ENCODE peak calls at places on chromosomes 13 and 19, in four cellular contexts. X is HCT116, B is K562, S is HepG2. V is an unnamed sample. For H3K4me1, the result is how much of the 10 kb centered on the place peaks cover.

GRCh38 chr13:106795847-106796246 is 227.9 kb upstream of the ARGLU1 start:
- DNase-seq in X (no peak), S (no peak), B (no peak), V (no peak)

GRCh38 chr19:42985588-42985987 is 40.7 kb downstream of the PSG11 start:
- DNase-seq in X (no peak), B (no peak), S (no peak), V (no peak)

GRCh38 chr13:105702441-105702840 is 833.0 kb downstream of the EFNB2 start:
- DNase-seq in S (no peak), B (no peak), X (no peak), V (no peak)

GRCh38 chr13:46905249-46905648 is 8.4 kb upstream of the HTR2A start:
- DNase-seq in S (no peak), X (no peak), B (peak), V (no peak)

GRCh38 chr19:2992958-2993357 is 15.6 kb downstream of the TLE6 start:
- DNase-seq in B (no peak), S (no peak), X (no peak), V (no peak)

GRCh38 chr13:51397262-51397933 is 55.4 kb downstream of the INTS6 start:
- DNase-seq in X (no peak), S (no peak), B (peak), V (no peak)

GRCh38 chr19:33302974-33303790 is 848 bp upstream of the CEBPA start:
- DNase-seq in X (no peak), S (no peak), B (no peak), V (no peak)

GRCh38 chr13:108437496-108437895 is 168.0 kb downstream of the TNFSF13B start:
- DNase-seq in S (no peak), X (no peak), B (no peak), V (no peak)

GRCh38 chr13:75792526-75793187 is 156.5 kb downstream of the LMO7 start:
- DNase-seq in S (peak), B (no peak), X (no peak), V (no peak)

GRCh38 chr13:98972627-98973026 is 5.2 kb downstream of the DOCK9 start:
- DNase-seq in S (no peak), B (no peak), X (peak), V (no peak)
- TF ChIP-seq REST in S (no peak), B (no peak), X (no peak), V (no peak)

GRCh38 chr19:5118026-5118425 is 149.1 kb downstream of the KDM4B start:
- DNase-seq in X (no peak), B (no peak), S (no peak), V (no peak)

GRCh38 chr19:5120833-5121232 is 151.9 kb downstream of the KDM4B start:
- DNase-seq in S (no peak), X (no peak), B (no peak), V (no peak)

GRCh38 chr19:5120321-5120720 is 151.4 kb downstream of the KDM4B start:
- DNase-seq in X (no peak), B (no peak), S (no peak), V (no peak)

GRCh38 chr19:5117421-5117820 is 148.5 kb downstream of the KDM4B start:
- DNase-seq in S (no peak), B (no peak), X (no peak), V (no peak)

GRCh38 chr19:5119297-5119998 is 150.5 kb downstream of the KDM4B start:
- DNase-seq in B (no peak), S (no peak), X (no peak), V (no peak)
- H3K4me1 ChIP-seq in B (under half), S (under half), X (under half), V (under half)

DNA sequence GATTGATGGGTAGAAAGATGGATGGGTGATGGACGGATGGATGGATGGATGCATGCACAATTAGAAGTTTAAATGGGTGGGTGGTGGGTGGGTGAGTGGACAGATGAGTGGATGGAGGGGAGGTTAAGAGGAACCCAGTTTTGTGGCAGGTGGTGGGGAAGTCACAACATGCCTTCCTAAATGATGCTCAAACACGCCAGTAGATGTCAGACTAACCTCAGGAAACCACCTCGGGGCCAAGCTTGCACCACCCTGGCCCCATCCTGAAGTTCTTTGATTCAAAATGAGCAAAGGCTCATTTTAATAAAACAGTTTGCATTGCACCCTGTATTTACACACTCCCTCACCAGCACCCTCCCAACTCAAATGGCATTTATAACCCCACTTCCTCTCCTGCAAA is 91.3 kb upstream of the CACNA1A start:
- DNase-seq in B (peak), S (peak), X (peak), V (peak)
- TF ChIP-seq TCF7L2 in B (no peak), S (no peak), X (no peak), V (no peak)

GRCh38 chr19:18865106-18865972 is 30.6 kb downstream of the CERS1 start:
- DNase-seq in S (no peak), X (no peak), B (no peak), V (no peak)
- TF ChIP-seq REST in S (no peak), X (no peak), B (no peak), V (no peak)

GRCh38 chr13:39035799-39036198 is 2.1 kb downstream of the PROSER1 start:
- DNase-seq in S (no peak), B (peak), X (no peak), V (no peak)
- H3K4me1 ChIP-seq in S (under half), B (under half), X (under half), V (under half)

DNA sequence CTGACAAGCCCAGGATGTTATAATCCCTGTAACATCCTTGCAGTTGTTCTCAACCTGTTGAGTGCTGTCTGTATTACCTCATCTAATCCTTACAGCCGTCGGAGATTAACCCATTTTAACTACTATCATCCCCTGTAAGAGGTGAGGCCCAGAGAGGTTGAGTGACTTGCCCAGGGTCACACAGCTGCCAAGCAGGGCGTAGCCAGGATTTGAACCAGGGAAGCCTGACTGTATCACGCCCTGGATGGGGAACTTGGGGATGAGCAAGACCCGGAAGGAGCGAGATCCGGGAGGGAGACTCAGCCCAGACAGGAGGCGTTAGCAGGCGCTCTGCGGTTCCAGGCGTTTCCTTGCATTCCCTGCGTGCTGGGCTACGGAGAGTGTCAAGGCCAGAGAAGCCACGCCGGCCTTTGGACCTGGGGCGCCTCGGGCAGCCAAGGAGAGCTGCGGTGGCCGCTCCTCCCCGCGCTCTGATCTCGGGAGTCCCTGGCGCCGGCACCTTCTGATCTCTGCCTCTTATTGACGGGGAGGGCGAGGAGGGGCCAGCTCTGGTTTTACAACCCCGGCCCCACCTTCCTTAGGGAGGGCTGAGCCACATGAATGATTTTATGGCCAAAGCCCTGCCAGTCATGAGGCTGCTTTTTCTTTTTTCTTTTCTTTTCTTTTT is 6.2 kb downstream of the SULT2B1 start:
- DNase-seq in S (peak), X (peak), B (peak), V (no peak)
- TF ChIP-seq TCF7L2 in S (peak), X (peak), B (no peak), V (peak)

GRCh38 chr19:47438793-47439220 is 19.5 kb upstream of the MEIS3 start:
- DNase-seq in B (no peak), S (no peak), X (no peak), V (no peak)

GRCh38 chr19:47435196-47435595 is 15.9 kb upstream of the MEIS3 start:
- DNase-seq in B (no peak), X (no peak), S (no peak), V (no peak)

GRCh38 chr19:47437500-47437899 is 18.2 kb upstream of the MEIS3 start:
- DNase-seq in X (no peak), B (no peak), S (no peak), V (no peak)

GRCh38 chr19:47435883-47436417 is 16.6 kb upstream of the MEIS3 start:
- DNase-seq in X (no peak), B (no peak), S (no peak), V (no peak)

DNA sequence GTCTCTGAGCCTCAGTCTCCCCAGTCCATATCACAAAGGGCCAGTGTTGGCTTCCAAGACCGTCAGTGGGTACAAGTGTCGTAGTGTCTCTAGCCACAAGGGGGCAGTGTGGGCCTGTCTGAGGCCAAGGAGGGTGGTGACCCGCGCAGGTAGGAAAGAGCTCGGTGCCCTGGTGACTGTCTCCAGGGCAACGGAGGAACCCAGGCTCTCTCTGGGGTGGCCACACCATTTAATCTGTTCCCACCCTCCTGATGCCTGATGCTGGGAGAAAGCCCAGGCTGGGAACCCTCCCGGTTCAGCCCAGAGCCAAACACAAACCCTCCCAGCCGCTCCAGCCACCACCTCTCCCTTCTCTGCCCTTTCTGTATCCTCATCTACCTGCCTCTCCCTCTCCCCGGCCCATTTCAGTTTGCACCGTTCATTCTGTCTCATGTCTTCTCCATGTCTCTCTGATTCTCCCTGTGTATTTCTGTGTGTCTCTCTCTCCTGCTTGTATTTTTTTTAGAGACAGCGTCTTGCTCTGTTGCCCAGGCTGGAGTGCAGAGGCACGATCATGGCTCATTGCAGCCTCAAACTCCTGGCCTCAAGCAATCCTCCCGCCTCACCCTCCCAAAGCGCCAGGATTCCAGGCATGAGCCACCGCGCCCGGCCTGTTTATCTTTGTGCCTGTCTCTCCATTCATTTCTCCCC is 17.5 kb upstream of the MEIS3 start:
- DNase-seq in X (peak), B (peak), S (peak), V (peak)
- TF ChIP-seq REST in X (no peak), B (no peak), S (no peak), V (peak)

DNA sequence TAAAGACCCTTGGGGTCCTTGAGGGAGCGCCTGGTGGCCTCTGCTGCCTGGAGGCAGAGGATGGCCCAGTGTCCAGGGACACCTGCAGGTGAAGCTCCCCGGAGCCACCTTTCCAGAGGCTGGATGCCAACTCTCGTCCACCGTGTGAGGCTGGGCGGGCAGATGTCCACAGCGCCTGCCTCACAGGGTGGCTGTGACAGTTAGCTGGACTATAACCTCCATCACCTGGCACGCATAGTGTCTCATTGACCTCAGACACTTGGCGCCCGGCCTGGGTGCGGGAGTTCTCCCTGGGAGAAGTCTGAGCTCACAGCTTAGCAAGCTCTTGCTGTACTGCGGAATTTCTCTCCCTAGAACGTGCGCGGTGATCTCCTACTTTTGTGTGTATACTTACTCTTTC is 9.8 kb downstream of the BICRA start:
- DNase-seq in X (no peak), S (no peak), B (no peak), V (no peak)
- H3K4me1 ChIP-seq in X (under half), S (under half), B (under half), V (under half)

GRCh38 chr19:45782820-45783785 is 813 bp upstream of the DMPK start:
- DNase-seq in B (no peak), S (no peak), X (no peak), V (no peak)

GRCh38 chr19:45781282-45782161 is 768 bp downstream of the DMPK start:
- DNase-seq in B (no peak), S (no peak), X (no peak), V (no peak)

GRCh38 chr19:45784096-45784495 is 1.8 kb upstream of the DMPK start:
- DNase-seq in X (no peak), B (no peak), S (no peak), V (no peak)

GRCh38 chr19:45780448-45781281 is 1.6 kb downstream of the DMPK start:
- DNase-seq in S (peak), B (peak), X (no peak), V (no peak)

GRCh38 chr19:45782162-45782623 is at the start of gene DMPK:
- DNase-seq in S (no peak), B (no peak), X (no peak), V (no peak)
- TF ChIP-seq TCF7L2 in S (no peak), B (no peak), X (no peak), V (no peak)

GRCh38 chr19:40465781-40466218 is 255 bp upstream of the BLVRB start:
- DNase-seq in S (peak), X (peak), B (peak), V (peak)

GRCh38 chr19:40461669-40462221 is 3.8 kb downstream of the BLVRB start:
- DNase-seq in B (no peak), X (no peak), S (peak), V (no peak)

GRCh38 chr19:40466219-40467006 is at the start of gene SPTBN4:
- DNase-seq in X (no peak), S (no peak), B (no peak), V (no peak)

GRCh38 chr19:40465025-40465780 is at the start of gene BLVRB:
- DNase-seq in S (peak), X (no peak), B (no peak), V (no peak)

DNA sequence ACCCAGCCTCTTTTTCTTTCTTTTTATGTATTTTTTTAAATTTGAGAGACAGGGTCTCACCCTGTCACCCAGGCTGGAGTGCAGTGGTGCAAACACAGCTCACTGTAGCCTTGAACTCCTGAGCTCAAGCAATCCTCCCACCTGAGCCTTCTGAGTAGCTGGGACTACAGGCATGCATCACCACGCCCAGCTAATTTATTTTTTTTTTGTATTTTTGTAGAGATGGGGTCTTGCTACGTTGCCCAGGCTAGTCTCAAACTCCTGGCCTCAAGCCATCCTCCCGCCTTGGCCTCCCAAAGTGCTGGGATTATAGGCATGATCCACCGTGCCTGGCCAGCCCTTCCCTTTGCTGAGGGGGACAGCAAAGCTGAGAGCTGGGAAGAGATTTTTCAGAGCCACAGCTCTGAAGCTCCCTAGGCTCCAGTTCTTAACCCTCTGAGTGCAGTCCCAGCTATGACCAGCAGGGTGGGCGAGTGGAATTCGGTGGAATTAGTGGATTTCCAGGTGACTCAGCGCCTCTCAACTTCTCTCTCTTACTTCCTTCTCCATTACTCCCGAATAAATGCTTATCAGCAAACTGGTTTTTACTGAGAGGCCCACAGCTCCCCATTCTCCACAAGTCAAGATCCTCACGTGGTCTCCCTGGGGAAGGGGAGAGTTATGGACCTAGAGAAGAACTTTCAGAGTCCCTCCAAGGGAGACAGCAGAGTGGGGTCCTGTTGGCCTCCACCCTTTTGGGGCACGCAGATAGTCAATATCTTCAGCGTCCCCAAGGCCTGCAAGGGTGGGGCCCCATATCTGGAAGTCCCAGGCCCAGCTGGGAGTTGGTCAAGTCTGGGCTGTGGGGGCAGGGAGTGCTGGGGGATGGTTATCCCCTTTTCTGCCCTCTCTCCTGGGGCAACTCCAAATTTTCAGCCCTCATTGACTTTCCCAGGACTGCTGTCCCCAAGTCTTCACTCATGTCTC is 1.2 kb downstream of the BLVRB start:
- DNase-seq in S (peak), X (peak), B (peak), V (peak)
- TF ChIP-seq REST in S (no peak), X (no peak), B (no peak), V (no peak)